ENCODE peak calls at places on chromosomes 7 and 10, in eight cellular contexts. N is activated naive CD8-positive, alpha-beta T cell treated with anti-CD3 and anti-CD28 coated beads, Interleukin-2, amount 50 U/mL, for 24 hours; X is kidney tubule cell; W is stimulated activated CD4-positive, alpha-beta T cell treated with anti-CD3 and anti-CD28 coated beads, Interleukin-12 subunit alpha, Interleukin-12 subunit beta, amount 100 ng/mL, for 4 hours; S is NCI-H2171 treated with DMSO at 0.1 percent for 48 hours; O is NCI-H526 treated with DMSO at 0.1 percent for 48 hours; P is stimulated activated CD8-positive, alpha-beta memory T cell treated with anti-CD3 and anti-CD28 coated beads, Interleukin-15, amount 100 ng/mL, for 24 hours; A is GM23248. U is an unnamed sample.
A peak's percentile ranks its signal among the peaks of the same experiment; 100 is the strongest.

GRCh38 chr7:151276651-151277590 is 28.4 kb upstream of the SMARCD3 start:
- DNase-seq in N (peak; percentile 64), X (peak; percentile 59), W (peak; percentile 53), S (peak; percentile 77), O (peak; percentile 42), P (peak; percentile 22), A (peak; percentile 79), U (peak; percentile 24)

GRCh38 chr10:15325243-15326002 is 45.7 kb downstream of the FAM171A1 start:
- DNase-seq in N (no peak), X (peak; percentile 87), W (no peak), S (no peak), O (no peak), P (no peak), A (peak; percentile 70), U (no peak)

GRCh38 chr7:32206987-32207386 is 136.8 kb upstream of the PDE1C start:
- DNase-seq in N (no peak), X (no peak), W (no peak), S (no peak), O (no peak), P (no peak), A (peak; percentile 49), U (peak; percentile 41)

GRCh38 chr7:30990316-30991029 is 26.7 kb downstream of the GHRHR start:
- DNase-seq in N (no peak), X (no peak), W (no peak), S (no peak), O (no peak), P (no peak), A (no peak), U (no peak)

GRCh38 chr7:128937647-128938523 is at the start of gene IRF5:
- DNase-seq in N (peak; percentile 27), X (peak; percentile 86), W (no peak), S (peak; percentile 15), O (peak; percentile 56), P (no peak), A (peak; percentile 34), U (peak; percentile 29)

GRCh38 chr7:35492451-35493175 is 202.3 kb downstream of the HERPUD2 start:
- DNase-seq in N (no peak), X (no peak), W (no peak), S (peak; percentile 39), O (no peak), P (no peak), A (no peak), U (no peak)

GRCh38 chr7:75565129-75565528 is 73.0 kb downstream of the SPDYE5 start:
- DNase-seq in N (no peak), X (peak; percentile 91), W (no peak), S (no peak), O (no peak), P (no peak), A (peak; percentile 91), U (no peak)

GRCh38 chr7:892648-893593 is 16.6 kb downstream of the GET4 start:
- DNase-seq in N (no peak), X (no peak), W (no peak), S (no peak), O (no peak), P (no peak), A (no peak), U (no peak)

GRCh38 chr7:50330701-50331100 is 26.2 kb downstream of the IKZF1 start:
- DNase-seq in N (no peak), X (peak; percentile 7), W (no peak), S (no peak), O (no peak), P (no peak), A (no peak), U (no peak)

GRCh38 chr7:155234950-155235789 is 62.5 kb upstream of the INSIG1 start:
- DNase-seq in N (no peak), X (peak; percentile 94), W (no peak), S (no peak), O (no peak), P (no peak), A (no peak), U (no peak)

GRCh38 chr10:97277551-97277950 is 14.9 kb downstream of the ARHGAP19 start:
- DNase-seq in N (no peak), X (no peak), W (no peak), S (no peak), O (no peak), P (no peak), A (no peak), U (no peak)

GRCh38 chr7:4775281-4776159 is at the start of gene AP5Z1:
- DNase-seq in N (peak; percentile 96), X (peak; percentile 97), W (peak; percentile 92), S (peak; percentile 95), O (peak; percentile 84), P (peak; percentile 85), A (peak; percentile 99), U (peak; percentile 89)

GRCh38 chr10:52074505-52074904 is 239.6 kb upstream of the DKK1 start:
- DNase-seq in N (no peak), X (no peak), W (no peak), S (no peak), O (no peak), P (no peak), A (no peak), U (no peak)

GRCh38 chr7:151132461-151133205 is 34.9 kb downstream of the GBX1 start:
- DNase-seq in N (no peak), X (no peak), W (no peak), S (no peak), O (no peak), P (no peak), A (no peak), U (no peak)

GRCh38 chr10:101467286-101467770 is 113.4 kb downstream of the BTRC start:
- DNase-seq in N (peak; percentile 6), X (peak; percentile 71), W (no peak), S (peak; percentile 72), O (peak; percentile 13), P (no peak), A (peak; percentile 86), U (no peak)

U was measured in progenitor cell of endocrine pancreas.